ENCODE peak calls at places on chromosomes 2 and 18, in seven cellular contexts. One of them, this sample, is unnamed.

GRCh38 chr2:139480251-139480650 is 700.1 kb upstream of the NXPH2 start:
- DNase-seq in OCI-LY7: no peak
- DNase-seq in lower lobe of right lung: no peak
- DNase-seq in WERI-Rb-1: no peak
- DNase-seq in dorsolateral prefrontal cortex: no peak
- DNase-seq in IMR-90: no peak
- DNase-seq in CD8-positive, alpha-beta memory T cell: no peak
- DNase-seq in this sample: no peak

GRCh38 chr2:75186829-75187228 is 12.5 kb downstream of the TACR1 start:
- DNase-seq in OCI-LY7: no peak
- DNase-seq in lower lobe of right lung: no peak
- DNase-seq in WERI-Rb-1: no peak
- DNase-seq in dorsolateral prefrontal cortex: no peak
- DNase-seq in IMR-90: no peak
- DNase-seq in CD8-positive, alpha-beta memory T cell: no peak
- DNase-seq in this sample: no peak

GRCh38 chr2:70482401-70482800 is 71.2 kb downstream of the TGFA start:
- DNase-seq in OCI-LY7: no peak
- DNase-seq in lower lobe of right lung: no peak
- DNase-seq in WERI-Rb-1: no peak
- DNase-seq in dorsolateral prefrontal cortex: no peak
- DNase-seq in IMR-90: no peak
- DNase-seq in CD8-positive, alpha-beta memory T cell: no peak
- DNase-seq in this sample: no peak

GRCh38 chr2:102667072-102667471 is 47.7 kb downstream of the SLC9A2 start:
- DNase-seq in OCI-LY7: no peak
- DNase-seq in lower lobe of right lung: no peak
- DNase-seq in WERI-Rb-1: no peak
- DNase-seq in dorsolateral prefrontal cortex: no peak
- DNase-seq in IMR-90: no peak
- DNase-seq in CD8-positive, alpha-beta memory T cell: no peak
- DNase-seq in this sample: no peak

GRCh38 chr18:23227729-23228075 is 92.4 kb downstream of the CABLES1 start:
- DNase-seq in OCI-LY7: peak; percentile 50
- DNase-seq in lower lobe of right lung: no peak
- DNase-seq in WERI-Rb-1: no peak
- DNase-seq in dorsolateral prefrontal cortex: no peak
- DNase-seq in IMR-90: no peak
- DNase-seq in CD8-positive, alpha-beta memory T cell: no peak
- DNase-seq in this sample: no peak

GRCh38 chr2:219803294-219803693 is 175.9 kb downstream of the SLC4A3 start:
- DNase-seq in OCI-LY7: no peak
- DNase-seq in lower lobe of right lung: no peak
- DNase-seq in WERI-Rb-1: no peak
- DNase-seq in dorsolateral prefrontal cortex: no peak
- DNase-seq in IMR-90: peak; percentile 34
- DNase-seq in CD8-positive, alpha-beta memory T cell: no peak
- DNase-seq in this sample: no peak

GRCh38 chr2:234827096-234827860 is 124.5 kb upstream of the SH3BP4 start:
- DNase-seq in OCI-LY7: no peak
- DNase-seq in lower lobe of right lung: no peak
- DNase-seq in WERI-Rb-1: no peak
- DNase-seq in dorsolateral prefrontal cortex: no peak
- DNase-seq in IMR-90: no peak
- DNase-seq in CD8-positive, alpha-beta memory T cell: no peak
- DNase-seq in this sample: no peak

GRCh38 chr2:43051316-43051715 is 175.1 kb downstream of the ZFP36L2 start:
- DNase-seq in OCI-LY7: no peak
- DNase-seq in lower lobe of right lung: no peak
- DNase-seq in WERI-Rb-1: no peak
- DNase-seq in dorsolateral prefrontal cortex: peak; percentile 4
- DNase-seq in IMR-90: peak; percentile 74
- DNase-seq in CD8-positive, alpha-beta memory T cell: peak; percentile 30
- DNase-seq in this sample: no peak

GRCh38 chr18:27656167-27656778 is 471.2 kb upstream of the CHST9 start:
- DNase-seq in OCI-LY7: no peak
- DNase-seq in lower lobe of right lung: no peak
- DNase-seq in WERI-Rb-1: no peak
- DNase-seq in dorsolateral prefrontal cortex: no peak
- DNase-seq in IMR-90: no peak
- DNase-seq in CD8-positive, alpha-beta memory T cell: no peak
- DNase-seq in this sample: no peak

GRCh38 chr2:109282360-109282759 is 153.4 kb downstream of the SH3RF3 start:
- DNase-seq in OCI-LY7: no peak
- DNase-seq in lower lobe of right lung: no peak
- DNase-seq in WERI-Rb-1: no peak
- DNase-seq in dorsolateral prefrontal cortex: no peak
- DNase-seq in IMR-90: no peak
- DNase-seq in CD8-positive, alpha-beta memory T cell: no peak
- DNase-seq in this sample: no peak

GRCh38 chr2:109275120-109276040 is 146.4 kb downstream of the SH3RF3 start:
- DNase-seq in OCI-LY7: no peak
- DNase-seq in lower lobe of right lung: no peak
- DNase-seq in WERI-Rb-1: peak; percentile 84
- DNase-seq in dorsolateral prefrontal cortex: no peak
- DNase-seq in IMR-90: no peak
- DNase-seq in CD8-positive, alpha-beta memory T cell: no peak
- DNase-seq in this sample: no peak

GRCh38 chr2:109280804-109281203 is 151.8 kb downstream of the SH3RF3 start:
- DNase-seq in OCI-LY7: no peak
- DNase-seq in lower lobe of right lung: no peak
- DNase-seq in WERI-Rb-1: peak; percentile 34
- DNase-seq in dorsolateral prefrontal cortex: no peak
- DNase-seq in IMR-90: no peak
- DNase-seq in CD8-positive, alpha-beta memory T cell: no peak
- DNase-seq in this sample: no peak

GRCh38 chr2:109279243-109279860 is 150.3 kb downstream of the SH3RF3 start:
- DNase-seq in OCI-LY7: no peak
- DNase-seq in lower lobe of right lung: no peak
- DNase-seq in WERI-Rb-1: no peak
- DNase-seq in dorsolateral prefrontal cortex: no peak
- DNase-seq in IMR-90: peak; percentile 81
- DNase-seq in CD8-positive, alpha-beta memory T cell: no peak
- DNase-seq in this sample: no peak

GRCh38 chr2:109277414-109277813 is 148.4 kb downstream of the SH3RF3 start:
- DNase-seq in OCI-LY7: no peak
- DNase-seq in lower lobe of right lung: no peak
- DNase-seq in WERI-Rb-1: no peak
- DNase-seq in dorsolateral prefrontal cortex: no peak
- DNase-seq in IMR-90: no peak
- DNase-seq in CD8-positive, alpha-beta memory T cell: no peak
- DNase-seq in this sample: no peak
- H3K27ac ChIP-seq in OCI-LY7: no peak overlapping the region
- H3K27ac ChIP-seq in lower lobe of right lung: no peak overlapping the region
- H3K27ac ChIP-seq in WERI-Rb-1: no peak overlapping the region
- H3K27ac ChIP-seq in dorsolateral prefrontal cortex: no peak overlapping the region
- H3K27ac ChIP-seq in IMR-90: no peak overlapping the region
- H3K27ac ChIP-seq in CD8-positive, alpha-beta memory T cell: no peak overlapping the region
- H3K27ac ChIP-seq in this sample: no peak overlapping the region

GRCh38 chr2:105327690-105328089 is 1.8 kb downstream of the TGFBRAP1 start:
- DNase-seq in OCI-LY7: no peak
- DNase-seq in lower lobe of right lung: no peak
- DNase-seq in WERI-Rb-1: no peak
- DNase-seq in dorsolateral prefrontal cortex: no peak
- DNase-seq in IMR-90: no peak
- DNase-seq in CD8-positive, alpha-beta memory T cell: no peak
- DNase-seq in this sample: no peak
- H3K27ac ChIP-seq in OCI-LY7: no peak overlapping the region
- H3K27ac ChIP-seq in lower lobe of right lung: no peak overlapping the region
- H3K27ac ChIP-seq in WERI-Rb-1: no peak overlapping the region
- H3K27ac ChIP-seq in dorsolateral prefrontal cortex: peak overlapping the region; percentile 84
- H3K27ac ChIP-seq in IMR-90: no peak overlapping the region
- H3K27ac ChIP-seq in CD8-positive, alpha-beta memory T cell: no peak overlapping the region
- H3K27ac ChIP-seq in this sample: no peak overlapping the region

GRCh38 chr2:109353806-109354745 is 225.1 kb downstream of the SH3RF3 start:
- DNase-seq in OCI-LY7: no peak
- DNase-seq in lower lobe of right lung: no peak
- DNase-seq in WERI-Rb-1: no peak
- DNase-seq in dorsolateral prefrontal cortex: no peak
- DNase-seq in IMR-90: no peak
- DNase-seq in CD8-positive, alpha-beta memory T cell: no peak
- DNase-seq in this sample: no peak
- H3K27ac ChIP-seq in OCI-LY7: no peak overlapping the region
- H3K27ac ChIP-seq in lower lobe of right lung: no peak overlapping the region
- H3K27ac ChIP-seq in WERI-Rb-1: no peak overlapping the region
- H3K27ac ChIP-seq in dorsolateral prefrontal cortex: no peak overlapping the region
- H3K27ac ChIP-seq in IMR-90: no peak overlapping the region
- H3K27ac ChIP-seq in CD8-positive, alpha-beta memory T cell: no peak overlapping the region
- H3K27ac ChIP-seq in this sample: no peak overlapping the region

GRCh38 chr2:159118115-159118858 is 149.8 kb downstream of the TANC1 start:
- DNase-seq in OCI-LY7: peak; percentile 61
- DNase-seq in lower lobe of right lung: peak; percentile 85
- DNase-seq in WERI-Rb-1: peak; percentile 77
- DNase-seq in dorsolateral prefrontal cortex: peak; percentile 88
- DNase-seq in IMR-90: peak; percentile 88
- DNase-seq in CD8-positive, alpha-beta memory T cell: peak; percentile 65
- DNase-seq in this sample: peak; percentile 75
- H3K27ac ChIP-seq in OCI-LY7: no peak overlapping the region
- H3K27ac ChIP-seq in lower lobe of right lung: peak overlapping the region; percentile 22
- H3K27ac ChIP-seq in WERI-Rb-1: no peak overlapping the region
- H3K27ac ChIP-seq in dorsolateral prefrontal cortex: no peak overlapping the region
- H3K27ac ChIP-seq in IMR-90: no peak overlapping the region
- H3K27ac ChIP-seq in CD8-positive, alpha-beta memory T cell: no peak overlapping the region
- H3K27ac ChIP-seq in this sample: no peak overlapping the region

GRCh38 chr2:11930211-11930761 is 183.9 kb downstream of the LPIN1 start:
- DNase-seq in OCI-LY7: no peak
- DNase-seq in lower lobe of right lung: peak; percentile 86
- DNase-seq in WERI-Rb-1: no peak
- DNase-seq in dorsolateral prefrontal cortex: no peak
- DNase-seq in IMR-90: no peak
- DNase-seq in CD8-positive, alpha-beta memory T cell: no peak
- DNase-seq in this sample: no peak
- H3K27ac ChIP-seq in OCI-LY7: no peak overlapping the region
- H3K27ac ChIP-seq in lower lobe of right lung: peak overlapping the region; percentile 15
- H3K27ac ChIP-seq in WERI-Rb-1: no peak overlapping the region
- H3K27ac ChIP-seq in dorsolateral prefrontal cortex: no peak overlapping the region
- H3K27ac ChIP-seq in IMR-90: no peak overlapping the region
- H3K27ac ChIP-seq in CD8-positive, alpha-beta memory T cell: no peak overlapping the region
- H3K27ac ChIP-seq in this sample: no peak overlapping the region

GRCh38 chr2:240432820-240433801 is 2.4 kb upstream of the GPC1 start:
- DNase-seq in OCI-LY7: no peak
- DNase-seq in lower lobe of right lung: peak; percentile 42
- DNase-seq in WERI-Rb-1: peak; percentile 4
- DNase-seq in dorsolateral prefrontal cortex: peak; percentile 39
- DNase-seq in IMR-90: no peak
- DNase-seq in CD8-positive, alpha-beta memory T cell: no peak
- DNase-seq in this sample: no peak

GRCh38 chr2:240431663-240432424 is 3.6 kb upstream of the GPC1 start:
- DNase-seq in OCI-LY7: no peak
- DNase-seq in lower lobe of right lung: peak; percentile 27
- DNase-seq in WERI-Rb-1: peak; percentile 6
- DNase-seq in dorsolateral prefrontal cortex: no peak
- DNase-seq in IMR-90: no peak
- DNase-seq in CD8-positive, alpha-beta memory T cell: no peak
- DNase-seq in this sample: no peak

GRCh38 chr2:240431276-240431662 is 4.2 kb upstream of the GPC1 start:
- DNase-seq in OCI-LY7: no peak
- DNase-seq in lower lobe of right lung: no peak
- DNase-seq in WERI-Rb-1: peak; percentile 11
- DNase-seq in dorsolateral prefrontal cortex: no peak
- DNase-seq in IMR-90: no peak
- DNase-seq in CD8-positive, alpha-beta memory T cell: no peak
- DNase-seq in this sample: no peak

GRCh38 chr2:240433973-240434727 is 1.3 kb upstream of the GPC1 start:
- DNase-seq in OCI-LY7: no peak
- DNase-seq in lower lobe of right lung: peak; percentile 47
- DNase-seq in WERI-Rb-1: peak; percentile 8
- DNase-seq in dorsolateral prefrontal cortex: peak; percentile 87
- DNase-seq in IMR-90: peak; percentile 98
- DNase-seq in CD8-positive, alpha-beta memory T cell: no peak
- DNase-seq in this sample: no peak

GRCh38 chr2:240432430-240432819 is 3.0 kb upstream of the GPC1 start:
- DNase-seq in OCI-LY7: no peak
- DNase-seq in lower lobe of right lung: no peak
- DNase-seq in WERI-Rb-1: peak; percentile 5
- DNase-seq in dorsolateral prefrontal cortex: no peak
- DNase-seq in IMR-90: no peak
- DNase-seq in CD8-positive, alpha-beta memory T cell: no peak
- DNase-seq in this sample: no peak
- H3K27ac ChIP-seq in OCI-LY7: no peak overlapping the region
- H3K27ac ChIP-seq in lower lobe of right lung: no peak overlapping the region
- H3K27ac ChIP-seq in WERI-Rb-1: no peak overlapping the region
- H3K27ac ChIP-seq in dorsolateral prefrontal cortex: no peak overlapping the region
- H3K27ac ChIP-seq in IMR-90: no peak overlapping the region
- H3K27ac ChIP-seq in CD8-positive, alpha-beta memory T cell: no peak overlapping the region
- H3K27ac ChIP-seq in this sample: no peak overlapping the region

GRCh38 chr2:175926272-175926671 is 75.8 kb downstream of the LNPK start:
- DNase-seq in OCI-LY7: no peak
- DNase-seq in lower lobe of right lung: no peak
- DNase-seq in WERI-Rb-1: no peak
- DNase-seq in dorsolateral prefrontal cortex: no peak
- DNase-seq in IMR-90: peak; percentile 64
- DNase-seq in CD8-positive, alpha-beta memory T cell: no peak
- DNase-seq in this sample: no peak
- H3K27ac ChIP-seq in OCI-LY7: no peak overlapping the region
- H3K27ac ChIP-seq in lower lobe of right lung: no peak overlapping the region
- H3K27ac ChIP-seq in WERI-Rb-1: no peak overlapping the region
- H3K27ac ChIP-seq in dorsolateral prefrontal cortex: no peak overlapping the region
- H3K27ac ChIP-seq in IMR-90: no peak overlapping the region
- H3K27ac ChIP-seq in CD8-positive, alpha-beta memory T cell: no peak overlapping the region
- H3K27ac ChIP-seq in this sample: no peak overlapping the region

GRCh38 chr2:64651590-64651989 is 2.1 kb downstream of the SERTAD2 start:
- DNase-seq in OCI-LY7: peak; percentile 51
- DNase-seq in lower lobe of right lung: no peak
- DNase-seq in WERI-Rb-1: peak; percentile 49
- DNase-seq in dorsolateral prefrontal cortex: no peak
- DNase-seq in IMR-90: no peak
- DNase-seq in CD8-positive, alpha-beta memory T cell: no peak
- DNase-seq in this sample: no peak
- H3K27ac ChIP-seq in OCI-LY7: peak overlapping the region; percentile 87
- H3K27ac ChIP-seq in lower lobe of right lung: no peak overlapping the region
- H3K27ac ChIP-seq in WERI-Rb-1: peak overlapping the region; percentile 97
- H3K27ac ChIP-seq in dorsolateral prefrontal cortex: no peak overlapping the region
- H3K27ac ChIP-seq in IMR-90: no peak overlapping the region
- H3K27ac ChIP-seq in CD8-positive, alpha-beta memory T cell: peak overlapping the region; percentile 76
- H3K27ac ChIP-seq in this sample: no peak overlapping the region

DNA sequence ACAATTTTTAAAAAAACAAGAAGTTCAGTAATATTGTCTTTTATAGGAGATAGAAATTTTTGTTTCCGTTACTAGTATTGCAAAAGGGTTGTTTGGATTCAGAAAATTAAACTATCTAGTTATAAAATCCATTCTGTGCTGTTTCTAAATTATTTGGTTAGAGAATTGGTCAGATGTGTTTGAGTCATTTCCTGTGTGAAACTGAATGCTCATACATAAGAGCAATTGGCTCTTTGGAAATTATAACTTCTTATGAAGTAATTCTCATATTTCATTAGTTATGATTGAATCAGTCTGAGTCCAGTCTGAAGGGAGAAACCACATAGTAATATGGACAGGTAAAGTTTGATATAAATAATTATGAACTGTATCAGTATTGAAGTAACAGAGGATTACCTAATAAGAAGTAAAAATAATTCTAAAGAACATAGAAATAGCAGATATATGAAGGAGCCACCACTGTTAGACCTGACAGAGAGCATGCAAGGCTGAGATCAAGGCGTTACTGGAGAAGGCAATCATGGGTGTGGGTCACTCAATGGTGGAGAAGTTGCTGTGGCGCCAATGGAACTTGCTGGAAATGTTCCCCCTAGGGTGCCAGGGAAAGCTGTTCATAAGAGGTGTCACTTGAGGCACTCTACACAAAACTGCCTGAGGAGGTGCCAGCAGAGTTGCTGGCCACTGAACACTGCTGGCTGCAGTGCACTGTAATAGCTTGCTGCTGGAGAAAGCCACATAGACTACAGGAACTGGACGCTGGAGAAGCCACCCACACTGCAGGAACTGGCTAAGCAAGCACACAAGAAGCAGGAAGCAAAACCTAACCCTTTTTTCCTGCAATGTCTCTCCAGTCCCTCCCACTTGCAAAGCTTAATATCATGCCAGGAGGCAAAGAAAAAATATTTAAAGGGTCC is 18.0 kb upstream of the FAP start:
- DNase-seq in OCI-LY7: no peak
- DNase-seq in lower lobe of right lung: peak; percentile 76
- DNase-seq in WERI-Rb-1: no peak
- DNase-seq in dorsolateral prefrontal cortex: no peak
- DNase-seq in IMR-90: peak; percentile 80
- DNase-seq in CD8-positive, alpha-beta memory T cell: no peak
- DNase-seq in this sample: no peak
- H3K27ac ChIP-seq in OCI-LY7: no peak overlapping the region
- H3K27ac ChIP-seq in lower lobe of right lung: peak overlapping the region; percentile 77
- H3K27ac ChIP-seq in WERI-Rb-1: no peak overlapping the region
- H3K27ac ChIP-seq in dorsolateral prefrontal cortex: no peak overlapping the region
- H3K27ac ChIP-seq in IMR-90: peak overlapping the region; percentile 90
- H3K27ac ChIP-seq in CD8-positive, alpha-beta memory T cell: no peak overlapping the region
- H3K27ac ChIP-seq in this sample: no peak overlapping the region